ENCODE peak calls at places on chromosomes 13 and 19, in ten cellular contexts. P is AG04450, X is GM23338, V is left ventricle myocardium inferior, S is fibroblast of pulmonary artery, F is A549, J is heart left ventricle, L is neural crest cell, G is PC-3, O is uterus. W is an unnamed sample.

GRCh38 chr13:36822786-36823185 is 3.8 kb downstream of the RFXAP start:
- DNase-seq in P (no peak), X (no peak), V (no peak), S (no peak), F (no peak), J (no peak), L (no peak), G (no peak), O (no peak), W (no peak)

GRCh38 chr13:113040031-113040430 is 65.6 kb upstream of the F7 start:
- DNase-seq in P (no peak), X (no peak), V (no peak), S (no peak), F (no peak), J (no peak), L (no peak), G (no peak), O (no peak), W (no peak)

GRCh38 chr13:113726961-113727411 is 32.0 kb upstream of the TMEM255B start:
- DNase-seq in P (no peak), X (no peak), V (no peak), S (no peak), F (no peak), J (peak; percentile 63), L (no peak), G (peak; percentile 52), O (no peak), W (no peak)

GRCh38 chr19:47228168-47228936 is 2.6 kb downstream of the BBC3 start:
- DNase-seq in P (no peak), X (peak; percentile 67), V (peak; percentile 52), S (no peak), F (peak; percentile 85), J (peak; percentile 75), L (no peak), G (no peak), O (peak; percentile 61), W (no peak)

GRCh38 chr19:1469936-1470863 is 8.8 kb downstream of the C19orf25 start:
- DNase-seq in P (no peak), X (peak; percentile 84), V (peak; percentile 51), S (no peak), F (no peak), J (no peak), L (no peak), G (peak; percentile 61), O (no peak), W (no peak)

GRCh38 chr13:48377857-48378256 is 35.1 kb downstream of the LPAR6 start:
- DNase-seq in P (no peak), X (no peak), V (no peak), S (no peak), F (no peak), J (no peak), L (no peak), G (no peak), O (no peak), W (no peak)

GRCh38 chr19:29663861-29664752 is 1.2 kb upstream of the PLEKHF1 start:
- DNase-seq in P (no peak), X (no peak), V (no peak), S (no peak), F (no peak), J (no peak), L (no peak), G (peak; percentile 78), O (no peak), W (no peak)

GRCh38 chr13:65653548-65654078 is 1576.5 kb downstream of the PCDH9 start:
- DNase-seq in P (no peak), X (no peak), V (no peak), S (no peak), F (no peak), J (no peak), L (no peak), G (no peak), O (no peak), W (no peak)

GRCh38 chr19:4399871-4400768 is at the start of gene SH3GL1:
- DNase-seq in P (peak; percentile 81), X (peak; percentile 94), V (peak; percentile 91), S (peak; percentile 95), F (peak; percentile 94), J (peak; percentile 96), L (peak; percentile 94), G (peak; percentile 80), O (peak; percentile 91), W (peak; percentile 83)

GRCh38 chr19:4393947-4394590 is 6.3 kb downstream of the SH3GL1 start:
- DNase-seq in P (no peak), X (no peak), V (no peak), S (peak; percentile 57), F (no peak), J (no peak), L (no peak), G (no peak), O (no peak), W (no peak)

GRCh38 chr19:4401482-4402170 is 814 bp upstream of the CHAF1A start:
- DNase-seq in P (no peak), X (no peak), V (no peak), S (no peak), F (no peak), J (no peak), L (no peak), G (no peak), O (no peak), W (no peak)

GRCh38 chr19:4402171-4403004 is at the start of gene CHAF1A:
- DNase-seq in P (peak; percentile 100), X (peak; percentile 100), V (peak; percentile 99), S (peak; percentile 100), F (peak; percentile 99), J (peak; percentile 99), L (peak; percentile 99), G (peak; percentile 98), O (peak; percentile 99), W (peak; percentile 99)

DNA sequence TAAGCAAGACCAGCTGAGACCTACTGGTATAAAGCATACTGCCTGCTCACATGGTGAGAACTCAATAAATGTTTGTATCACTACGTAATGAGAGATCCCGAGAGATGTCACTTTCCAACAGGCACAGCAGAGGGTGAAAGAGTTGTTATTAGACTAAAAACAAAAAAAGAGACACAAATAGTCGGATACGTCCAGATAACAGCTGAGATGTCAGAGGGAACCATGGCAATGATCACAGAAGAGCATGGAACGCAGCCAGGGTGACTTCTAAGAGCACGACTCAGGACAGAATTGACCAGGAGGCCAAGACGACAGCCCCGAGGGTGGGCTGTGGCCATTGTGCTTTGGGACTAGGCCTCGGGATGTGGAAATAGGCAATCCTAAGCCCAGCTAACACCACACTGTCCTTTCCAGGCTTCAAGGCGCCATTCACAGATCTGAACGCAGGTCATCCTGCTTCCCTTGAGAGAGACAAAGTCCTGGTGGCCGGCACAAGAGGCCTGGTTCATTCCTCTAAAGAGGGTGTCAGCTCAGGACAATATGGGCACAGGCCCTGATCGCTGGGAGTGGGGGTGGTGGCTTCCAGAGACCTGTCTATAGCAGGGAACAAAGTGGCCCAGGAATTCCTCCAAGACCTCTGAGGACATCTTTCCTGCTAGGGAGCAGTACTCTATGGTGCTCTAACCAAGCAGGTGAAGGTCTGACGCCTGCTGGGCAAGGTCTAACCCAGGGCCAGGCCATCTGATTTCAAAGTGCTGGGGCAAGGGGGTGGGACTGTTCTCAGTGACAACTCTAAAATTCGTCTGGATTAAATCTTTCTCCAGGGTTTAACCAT is 3.2 kb downstream of the SH3GL1 start:
- DNase-seq in P (no peak), X (no peak), V (no peak), S (no peak), F (no peak), J (peak; percentile 47), L (no peak), G (no peak), O (no peak), W (no peak)
- TF ChIP-seq CTCF in P (no peak), X (no peak), V (no peak), S (no peak), F (no peak), J (no peak), L (no peak), G (no peak), O (no peak), W (no peak)

DNA sequence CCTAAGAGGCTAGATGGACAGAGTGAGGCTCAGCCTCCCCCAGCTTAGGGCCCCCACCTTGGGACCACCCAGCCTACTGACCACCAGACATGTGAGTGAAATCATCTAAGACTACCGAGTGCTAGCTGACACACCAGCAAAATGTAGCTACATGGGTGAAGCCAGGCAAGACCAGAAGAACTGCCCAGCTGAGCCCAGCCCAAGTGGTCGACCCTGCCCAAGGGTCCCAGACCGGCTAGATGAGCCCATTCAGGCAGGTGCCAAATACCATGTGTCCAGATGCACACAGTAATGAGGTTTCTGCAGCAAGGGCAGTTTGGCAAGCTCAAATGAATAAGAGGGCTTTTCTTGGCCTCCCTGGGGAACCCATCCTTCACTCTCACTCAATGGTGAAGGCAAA is 56.6 kb downstream of the ZNF557 start:
- DNase-seq in P (no peak), X (no peak), V (no peak), S (no peak), F (no peak), J (no peak), L (no peak), G (no peak), O (no peak), W (no peak)
- TF ChIP-seq CTCF in P (no peak), X (no peak), V (no peak), S (no peak), F (no peak), J (no peak), L (no peak), G (no peak), O (no peak), W (no peak)

DNA sequence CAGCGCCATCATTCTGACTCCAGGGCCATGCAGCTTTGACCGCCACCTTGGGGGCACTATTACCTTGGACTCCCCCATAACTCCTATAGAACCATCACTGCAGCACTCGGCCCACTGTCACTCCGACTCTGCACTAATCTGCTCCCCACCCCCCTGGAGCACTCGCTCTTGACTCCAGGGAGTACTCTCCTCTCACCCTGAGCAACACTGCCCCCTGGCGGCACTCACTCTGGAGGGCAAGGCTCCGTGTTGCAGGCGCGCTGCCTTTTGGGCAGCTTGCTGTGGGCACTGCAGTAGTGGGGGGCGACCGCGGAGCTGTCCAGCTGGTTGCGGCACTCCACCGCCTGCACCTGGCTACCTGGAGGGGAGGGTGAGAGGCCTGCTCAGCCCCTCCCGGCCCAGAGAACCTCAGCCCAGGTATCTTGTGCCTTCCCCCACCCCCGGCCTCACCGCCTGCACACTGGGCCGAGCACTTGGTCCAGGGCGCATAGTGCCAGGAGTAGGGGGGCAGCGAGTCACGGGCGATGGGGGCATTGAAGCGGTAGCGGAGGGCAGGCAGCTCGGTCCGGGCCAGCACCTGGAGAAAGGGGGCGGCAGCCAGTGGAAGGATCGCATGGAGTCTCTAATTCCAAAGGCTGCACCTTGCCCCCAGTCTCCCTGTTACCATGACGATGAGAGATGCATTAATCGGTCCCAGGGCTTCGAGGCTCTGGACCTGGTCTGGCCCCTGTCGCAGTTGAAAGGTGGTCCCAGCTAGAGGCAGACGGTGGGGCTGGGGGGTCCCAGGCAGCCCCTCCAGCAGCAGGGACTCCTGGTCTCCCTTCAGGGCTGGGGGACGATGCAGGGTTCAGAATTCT is 8.9 kb upstream of the MYO1F start:
- DNase-seq in P (no peak), X (peak; percentile 97), V (peak; percentile 42), S (peak; percentile 47), F (peak; percentile 61), J (no peak), L (peak; percentile 80), G (peak; percentile 85), O (no peak), W (peak; percentile 29)
- TF ChIP-seq CTCF in P (peak; percentile 54), X (peak; percentile 86), V (peak; percentile 65), S (peak; percentile 64), F (peak; percentile 51), J (peak; percentile 23), L (peak; percentile 70), G (peak; percentile 94), O (peak; percentile 29), W (no peak)

DNA sequence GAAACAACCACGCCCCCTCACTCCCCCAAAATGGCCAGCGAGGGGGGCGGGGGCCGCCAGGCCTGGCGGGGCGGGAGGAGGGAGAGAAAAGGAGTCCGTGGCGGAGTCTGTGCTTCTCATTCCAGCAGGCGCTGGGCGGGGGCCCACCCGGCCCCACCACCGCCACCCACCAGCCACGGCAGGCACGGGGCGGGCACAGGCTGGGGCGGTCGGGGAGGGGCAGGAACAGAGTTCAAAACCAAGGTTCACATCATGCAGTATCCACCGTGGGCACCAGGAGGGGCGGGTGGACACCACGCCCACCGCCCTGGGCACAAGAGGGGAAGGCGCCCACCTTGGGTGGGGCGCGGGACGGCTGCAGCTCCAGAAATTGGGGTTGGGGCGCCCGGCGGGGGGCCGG is 12.8 kb downstream of the DPF1 start:
- DNase-seq in P (no peak), X (peak; percentile 70), V (no peak), S (no peak), F (no peak), J (peak; percentile 66), L (no peak), G (no peak), O (peak; percentile 29), W (no peak)
- TF ChIP-seq CTCF in P (no peak), X (no peak), V (no peak), S (no peak), F (no peak), J (no peak), L (peak; percentile 45), G (no peak), O (no peak), W (no peak)